ENCODE peak calls at places on chromosomes 5 and 9, in six cellular contexts. X is GM20000; J is GM10248; Q is heart right ventricle; D is CD4-positive, alpha-beta T cell; I is CD8-positive, alpha-beta T cell. G is an unnamed sample.

GRCh38 chr9:133647148-133647547 is 11.0 kb downstream of the DBH start:
- DNase-seq in D (no peak), I (peak; percentile 32), X (no peak), Q (no peak), J (no peak), G (no peak)

GRCh38 chr5:74392698-74393431 is 247.7 kb downstream of the ENC1 start:
- DNase-seq in J (no peak), I (no peak), Q (no peak), X (no peak), D (no peak), G (no peak)

GRCh38 chr9:124101593-124101992 is 90.0 kb downstream of the LHX2 start:
- DNase-seq in X (no peak), I (no peak), Q (no peak), D (no peak), J (no peak), G (no peak)

GRCh38 chr5:65482727-65483473 is 1.2 kb upstream of the ADAMTS6 start:
- DNase-seq in D (no peak), I (no peak), X (peak; percentile 30), J (no peak), Q (peak; percentile 30), G (no peak)

GRCh38 chr5:142881076-142881466 is 110.9 kb downstream of the ARHGAP26 start:
- DNase-seq in D (no peak), Q (no peak), I (no peak), X (peak; percentile 18), J (peak; percentile 40), G (peak; percentile 93)

GRCh38 chr9:113541019-113541900 is 77.7 kb downstream of the RGS3 start:
- DNase-seq in J (no peak), I (no peak), Q (peak; percentile 48), D (no peak), X (no peak), G (peak; percentile 24)

GRCh38 chr5:87329114-87329513 is 61.4 kb downstream of the RASA1 start:
- DNase-seq in Q (no peak), D (no peak), I (no peak), J (no peak), X (no peak), G (no peak)

GRCh38 chr5:429453-430188 is 13.4 kb upstream of the EXOC3 start:
- DNase-seq in D (no peak), Q (no peak), I (no peak), J (no peak), X (peak; percentile 16), G (no peak)

GRCh38 chr5:142584843-142585242 is 101.0 kb downstream of the FGF1 start:
- DNase-seq in Q (no peak), J (no peak), D (no peak), X (no peak), I (no peak), G (no peak)

GRCh38 chr9:133640160-133640559 is 4.0 kb downstream of the DBH start:
- DNase-seq in I (no peak), X (no peak), D (no peak), Q (no peak), J (no peak), G (no peak)

GRCh38 chr9:93380410-93381060 is 71.0 kb upstream of the FAM120A start:
- DNase-seq in X (no peak), J (no peak), I (no peak), D (no peak), Q (no peak), G (no peak)
- TF ChIP-seq CTCF in X (no peak), J (no peak), I (no peak), D (no peak), Q (no peak), G (no peak)

GRCh38 chr9:99083051-99083450 is 21.9 kb upstream of the TGFBR1 start:
- DNase-seq in J (no peak), I (no peak), Q (no peak), X (no peak), D (no peak), G (no peak)

GRCh38 chr9:99085949-99086948 is 18.7 kb upstream of the TGFBR1 start:
- DNase-seq in D (no peak), X (no peak), I (no peak), Q (no peak), J (no peak), G (peak; percentile 83)

GRCh38 chr9:99090366-99091130 is 14.4 kb upstream of the TGFBR1 start:
- DNase-seq in X (no peak), J (no peak), Q (no peak), D (no peak), I (no peak), G (no peak)

GRCh38 chr9:99092643-99093491 is 12.0 kb upstream of the TGFBR1 start:
- DNase-seq in D (no peak), X (no peak), J (no peak), Q (no peak), I (no peak), G (no peak)

GRCh38 chr9:99087462-99087861 is 17.5 kb upstream of the TGFBR1 start:
- DNase-seq in Q (no peak), X (no peak), D (no peak), I (no peak), J (no peak), G (no peak)
- TF ChIP-seq CTCF in Q (no peak), X (no peak), D (no peak), I (no peak), J (no peak), G (no peak)

DNA sequence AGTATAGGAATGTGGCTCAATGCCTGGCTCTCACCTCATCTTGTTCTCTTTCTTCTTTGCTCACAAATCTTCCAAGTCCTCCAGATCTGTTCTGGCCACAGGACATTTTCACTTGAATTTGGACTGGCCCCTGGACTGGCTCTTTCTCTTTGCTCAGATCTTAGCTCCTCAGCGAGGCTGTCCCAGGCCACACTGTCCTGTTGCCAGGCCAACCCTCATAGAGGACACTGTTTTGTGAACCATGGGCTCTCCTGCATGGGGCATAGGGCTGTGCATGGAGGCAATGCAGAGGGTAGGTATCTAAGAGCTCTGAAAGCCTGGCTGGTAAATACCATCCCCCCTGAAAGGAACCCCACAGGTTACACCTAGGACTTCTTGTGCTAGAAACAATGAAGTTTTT is 13.5 kb upstream of the SLC28A3 start:
- DNase-seq in J (no peak), D (no peak), X (no peak), Q (no peak), I (no peak), G (no peak)
- TF ChIP-seq CTCF in J (no peak), D (no peak), X (no peak), Q (no peak), I (no peak), G (no peak)

GRCh38 chr5:181223041-181223728 is at the start of gene TRIM41:
- DNase-seq in D (peak; percentile 96), X (peak; percentile 88), J (peak; percentile 90), Q (peak; percentile 99), I (peak; percentile 98), G (peak; percentile 99)
- TF ChIP-seq CTCF in D (no peak), X (no peak), J (no peak), Q (no peak), I (no peak), G (no peak)

GRCh38 chr9:127347831-127348699 is 48.9 kb upstream of the SLC2A8 start:
- DNase-seq in D (no peak), I (no peak), J (peak; percentile 32), X (peak; percentile 13), Q (peak; percentile 24), G (no peak)
- TF ChIP-seq CTCF in D (no peak), I (no peak), J (peak; percentile 42), X (no peak), Q (peak; percentile 43), G (no peak)

G was measured in CD14-positive monocyte.